ENCODE peak calls at places on chromosomes 5 and 9, in nine cellular contexts. Y is left ventricle myocardium inferior; D is HepG2; R is CD8-positive, alpha-beta memory T cell; H is Panc1; X is AG04450; S is right lobe of liver; Z is heart right ventricle; N is aorta. B is an unnamed sample.

GRCh38 chr5:73218552-73219171 is 45.7 kb downstream of the TMEM174 start:
- DNase-seq in D (no peak), Z (no peak), R (no peak), S (no peak), X (peak; percentile 39), Y (no peak), N (no peak), H (no peak), B (no peak)

GRCh38 chr9:72930828-72931227 is 22.0 kb downstream of the ALDH1A1 start:
- DNase-seq in Z (no peak), Y (no peak), N (no peak), R (no peak), D (no peak), H (no peak), X (no peak), S (no peak), B (no peak)

GRCh38 chr9:12426198-12426864 is 266.9 kb upstream of the TYRP1 start:
- DNase-seq in S (no peak), Z (no peak), R (no peak), H (no peak), N (no peak), Y (no peak), X (no peak), D (no peak), B (no peak)

GRCh38 chr9:127919253-127919815 is 2.5 kb upstream of the ST6GALNAC4 start:
- DNase-seq in S (peak; percentile 93), X (peak; percentile 88), N (peak; percentile 97), Z (peak; percentile 76), R (no peak), D (peak; percentile 87), H (peak; percentile 98), Y (peak; percentile 82), B (peak; percentile 88)

GRCh38 chr5:181192337-181193046 is 12.5 kb downstream of the TRIM7 start:
- DNase-seq in S (peak; percentile 33), R (no peak), D (no peak), N (no peak), X (no peak), Z (no peak), H (no peak), Y (no peak), B (no peak)

GRCh38 chr9:12640021-12640587 is 53.1 kb upstream of the TYRP1 start:
- DNase-seq in H (no peak), Y (no peak), S (no peak), R (no peak), D (peak; percentile 27), Z (no peak), X (peak; percentile 3), N (no peak), B (no peak)

GRCh38 chr9:86924206-86924605 is 23.1 kb downstream of the GAS1 start:
- DNase-seq in Z (no peak), D (no peak), S (no peak), Y (no peak), N (no peak), X (no peak), H (no peak), R (no peak), B (no peak)

GRCh38 chr5:172133359-172134029 is 54.5 kb downstream of the STK10 start:
- DNase-seq in H (no peak), Z (no peak), Y (no peak), X (peak; percentile 37), S (peak; percentile 57), N (no peak), R (peak; percentile 63), D (no peak), B (no peak)

GRCh38 chr5:61228691-61229280 is 66.5 kb upstream of the SMIM15 start:
- DNase-seq in Z (no peak), D (no peak), Y (no peak), H (no peak), S (no peak), R (no peak), X (no peak), N (no peak), B (no peak)

DNA sequence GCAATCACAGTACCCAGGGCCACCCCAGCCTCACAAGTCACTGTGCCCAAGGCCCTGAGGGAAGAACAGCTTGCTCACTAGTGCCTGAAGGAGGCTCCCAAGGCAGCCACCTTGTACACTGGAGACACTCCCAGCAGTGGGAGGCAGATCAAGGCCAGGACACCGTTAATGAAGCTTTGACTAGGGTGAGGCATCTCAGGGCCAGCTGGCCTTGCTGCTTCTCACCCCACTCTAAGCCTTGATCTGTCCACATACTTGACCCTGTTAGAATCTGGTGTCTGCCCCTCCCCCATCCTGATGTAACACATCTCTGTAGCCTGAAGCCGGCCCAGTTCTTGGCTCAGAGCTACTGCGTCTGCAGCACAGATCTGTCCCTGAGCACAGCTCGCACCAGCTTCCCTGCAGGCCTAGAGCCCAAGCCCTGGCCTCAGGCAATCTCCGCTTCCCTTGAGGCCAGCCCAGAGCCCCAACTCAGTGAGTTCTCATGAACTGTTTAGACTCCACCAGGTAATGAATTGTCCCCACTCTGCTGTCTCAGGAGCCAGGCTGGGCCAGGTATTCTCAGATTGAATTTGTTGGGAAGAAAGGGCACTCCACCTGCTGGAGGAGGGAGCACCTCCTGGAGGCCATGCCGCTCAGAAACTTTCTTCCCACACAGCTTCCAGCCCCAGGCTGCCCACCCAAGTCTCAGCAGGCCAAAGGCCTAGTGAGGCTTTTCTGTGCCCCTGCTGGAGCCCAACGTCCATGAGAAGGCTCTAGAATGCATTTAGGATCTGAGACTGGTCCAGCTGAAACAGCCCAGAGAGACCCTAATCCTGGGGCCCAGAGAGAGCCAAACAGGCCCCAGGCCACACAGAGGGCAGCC is 13.4 kb upstream of the JADE2 start:
- DNase-seq in N (peak; percentile 84), S (peak; percentile 79), H (no peak), Y (peak; percentile 72), D (peak; percentile 74), Z (peak; percentile 71), X (no peak), R (no peak), B (peak; percentile 72)
- H3K27ac ChIP-seq in N (no peak overlapping the region), S (peak overlapping the region; percentile 78), H (peak overlapping the region; percentile 97), Y (peak overlapping the region; percentile 51), D (peak overlapping the region; percentile 71), Z (peak overlapping the region; percentile 60), X (peak overlapping the region; percentile 75), R (no peak overlapping the region), B (peak overlapping the region; percentile 44)

GRCh38 chr9:98865284-98865683 is 57.8 kb downstream of the GALNT12 start:
- DNase-seq in Z (no peak), X (no peak), S (no peak), Y (no peak), H (no peak), D (no peak), R (no peak), N (no peak), B (no peak)
- H3K27ac ChIP-seq in Z (peak overlapping the region; percentile 83), X (no peak overlapping the region), S (no peak overlapping the region), Y (peak overlapping the region; percentile 94), H (no peak overlapping the region), D (no peak overlapping the region), R (no peak overlapping the region), N (no peak overlapping the region), B (no peak overlapping the region)

DNA sequence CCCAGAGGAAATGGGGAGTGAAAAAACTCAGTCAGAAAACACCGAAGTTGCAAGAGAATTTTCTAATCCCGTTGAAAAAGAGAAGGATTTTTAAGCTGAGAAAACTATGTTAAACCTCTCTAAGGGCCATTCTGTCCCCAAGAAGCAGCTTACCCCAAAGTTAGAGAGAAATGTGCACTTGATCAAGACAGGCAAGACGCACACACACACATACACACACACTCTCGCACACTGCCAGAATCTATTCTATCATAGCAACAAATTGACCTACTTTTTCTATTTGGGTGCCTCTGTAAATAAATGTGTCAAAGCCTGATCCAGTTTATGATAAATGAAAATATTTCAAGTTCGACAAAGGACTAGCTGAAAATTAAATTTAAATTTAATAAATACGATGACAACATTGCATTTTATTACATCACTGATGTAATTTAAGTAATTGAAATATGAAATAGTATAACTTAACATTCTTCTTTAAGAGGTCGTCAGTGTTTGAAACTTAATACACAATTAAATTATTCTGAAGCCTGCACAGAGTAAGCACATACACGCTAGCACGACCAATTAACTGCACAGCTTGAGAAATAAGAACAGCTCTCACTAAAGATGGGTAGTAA is 5.9 kb downstream of the NFIL3 start:
- DNase-seq in H (no peak), S (no peak), Y (no peak), X (no peak), N (no peak), Z (no peak), R (no peak), D (no peak), B (no peak)
- H3K27ac ChIP-seq in H (peak overlapping the region; percentile 91), S (peak overlapping the region; percentile 100), Y (no peak overlapping the region), X (no peak overlapping the region), N (no peak overlapping the region), Z (no peak overlapping the region), R (no peak overlapping the region), D (peak overlapping the region; percentile 83), B (no peak overlapping the region)

GRCh38 chr9:135101926-135102325 is 14.5 kb downstream of the OLFM1 start:
- DNase-seq in S (no peak), N (no peak), R (no peak), D (no peak), Z (no peak), X (no peak), H (no peak), Y (no peak), B (no peak)
- H3K27ac ChIP-seq in S (no peak overlapping the region), N (no peak overlapping the region), R (no peak overlapping the region), D (no peak overlapping the region), Z (no peak overlapping the region), X (no peak overlapping the region), H (no peak overlapping the region), Y (no peak overlapping the region), B (no peak overlapping the region)

B was measured in colonic mucosa.